ENCODE peak calls at places on chromosomes 2 and 18, in eight cellular contexts. W is NCI-H1092, V is fibroblast of pulmonary artery, J is GM10248, A is HT-29, U is activated T-cell treated with anti-CD3 and anti-CD28 coated beads for 24 hours, L is hypothalamus, E is amniotic stem cell. K is an unnamed sample.
A peak's percentile ranks its signal among the peaks of the same experiment; 100 is the strongest.

GRCh38 chr2:228658998-228659397 is 477.5 kb upstream of the SPHKAP start:
- DNase-seq in V (peak; percentile 95), E (peak; percentile 86), A (no peak), J (no peak), W (no peak), U (no peak), L (no peak), K (no peak)

GRCh38 chr2:107412209-107412904 is 414.3 kb upstream of the RGPD4 start:
- DNase-seq in V (peak; percentile 42), U (no peak), W (no peak), L (no peak), A (no peak), J (no peak), E (no peak), K (no peak)

GRCh38 chr18:74456409-74457042 is 582 bp downstream of the DIPK1C start:
- DNase-seq in V (no peak), E (no peak), W (no peak), L (peak; percentile 31), A (no peak), J (no peak), U (no peak), K (no peak)

GRCh38 chr2:9748586-9748985 is 94.7 kb upstream of the TAF1B start:
- DNase-seq in W (no peak), U (no peak), V (no peak), A (no peak), J (peak; percentile 55), E (no peak), L (no peak), K (no peak)

GRCh38 chr18:44681039-44681595 is 429 bp downstream of the SETBP1 start:
- DNase-seq in W (no peak), U (no peak), L (no peak), E (no peak), A (no peak), V (no peak), J (peak; percentile 34), K (peak; percentile 17)

GRCh38 chr18:38453880-38454279 is 888.3 kb upstream of the CELF4 start:
- DNase-seq in L (no peak), V (no peak), W (no peak), A (no peak), E (no peak), U (no peak), J (no peak), K (no peak)

GRCh38 chr2:100898035-100898689 is 78.2 kb downstream of the NPAS2 start:
- DNase-seq in E (no peak), L (no peak), U (no peak), A (no peak), J (no peak), W (no peak), V (no peak), K (no peak)

GRCh38 chr2:45925636-45926350 is 274.3 kb downstream of the PRKCE start:
- DNase-seq in A (no peak), W (no peak), L (no peak), V (peak; percentile 58), U (no peak), E (no peak), J (no peak), K (no peak)

GRCh38 chr2:37827911-37828411 is 97.1 kb upstream of the RMDN2 start:
- DNase-seq in L (no peak), V (peak; percentile 79), W (no peak), A (no peak), U (no peak), J (no peak), E (no peak), K (no peak)

GRCh38 chr2:55555977-55556376 is 36.5 kb downstream of the CFAP36 start:
- DNase-seq in E (no peak), J (no peak), V (peak; percentile 18), A (peak; percentile 43), U (no peak), L (no peak), W (no peak), K (no peak)

GRCh38 chr18:23115683-23116096 is 19.6 kb upstream of the CABLES1 start:
- DNase-seq in W (no peak), V (peak; percentile 94), A (peak; percentile 59), L (no peak), E (peak; percentile 96), J (no peak), U (no peak), K (no peak)

GRCh38 chr2:101613073-101613704 is 84.3 kb upstream of the MAP4K4 start:
- DNase-seq in W (no peak), E (no peak), L (no peak), V (no peak), U (no peak), J (no peak), A (no peak), K (no peak)

GRCh38 chr2:217404236-217404760 is 544.4 kb upstream of the TNP1 start:
- DNase-seq in W (no peak), J (no peak), U (no peak), V (no peak), A (no peak), E (no peak), L (no peak), K (no peak)

GRCh38 chr18:51070545-51070944 is 40.5 kb downstream of the SMAD4 start:
- DNase-seq in V (peak; percentile 86), W (no peak), J (no peak), U (no peak), E (peak; percentile 43), A (no peak), L (no peak), K (no peak)

GRCh38 chr2:182077023-182077422 is 91.4 kb downstream of the PPP1R1C start:
- DNase-seq in W (no peak), L (no peak), J (no peak), V (no peak), U (no peak), A (no peak), E (no peak), K (no peak)

GRCh38 chr2:46480562-46480961 is 1.2 kb downstream of the TMEM247 start:
- DNase-seq in E (no peak), J (no peak), U (no peak), L (no peak), V (no peak), A (no peak), W (peak; percentile 18), K (no peak)

GRCh38 chr18:78699516-78699915 is 280.1 kb upstream of the SALL3 start:
- DNase-seq in L (no peak), W (no peak), J (no peak), V (no peak), A (peak; percentile 1), U (no peak), E (no peak), K (no peak)

GRCh38 chr18:6821346-6821745 is 91.8 kb downstream of the ARHGAP28 start:
- DNase-seq in E (no peak), A (no peak), J (no peak), L (no peak), W (no peak), U (no peak), V (no peak), K (no peak)

GRCh38 chr18:22207022-22207758 is 37.8 kb downstream of the GATA6 start:
- DNase-seq in U (no peak), E (no peak), J (no peak), L (no peak), V (peak; percentile 97), W (no peak), A (no peak), K (no peak)

GRCh38 chr18:25445430-25445829 is 93.5 kb upstream of the ZNF521 start:
- DNase-seq in E (no peak), W (no peak), L (no peak), J (no peak), V (no peak), A (no peak), U (no peak), K (no peak)

GRCh38 chr2:109242654-109243331 is 113.8 kb downstream of the SH3RF3 start:
- DNase-seq in U (no peak), A (no peak), L (no peak), V (peak; percentile 96), W (no peak), E (peak; percentile 56), J (no peak), K (peak; percentile 62)

GRCh38 chr18:36530676-36531405 is 233.3 kb downstream of the FHOD3 start:
- DNase-seq in J (no peak), L (no peak), W (no peak), V (no peak), E (no peak), A (no peak), U (no peak), K (no peak)

GRCh38 chr2:193806088-193806774 is 1611.5 kb upstream of the TMEFF2 start:
- DNase-seq in L (no peak), U (no peak), A (no peak), V (peak; percentile 49), W (no peak), J (no peak), E (no peak), K (no peak)

GRCh38 chr2:210286123-210286680 is 28.8 kb downstream of the MYL1 start:
- DNase-seq in E (no peak), J (no peak), A (no peak), U (no peak), V (no peak), W (no peak), L (no peak), K (no peak)